ENCODE peak calls at places on chromosomes 6 and 20, in seven cellular contexts. C is HCT116, S is AG09319, R is lower lobe of right lung, W is coronary artery, N is B cell, E is tibial nerve. Q is an unnamed sample.

GRCh38 chr6:36241728-36242127 is 28.1 kb upstream of the PNPLA1 start:
- DNase-seq in R (no peak), E (no peak), S (no peak), C (no peak), W (no peak), N (no peak), Q (no peak)

GRCh38 chr6:2939315-2940009 is 31.9 kb downstream of the SERPINB6 start:
- DNase-seq in N (no peak), R (no peak), E (no peak), C (no peak), W (no peak), S (no peak), Q (no peak)

GRCh38 chr20:52454660-52455059 is 263.1 kb upstream of the ZFP64 start:
- DNase-seq in C (no peak), S (no peak), N (no peak), R (no peak), E (no peak), W (no peak), Q (no peak)

GRCh38 chr6:140134224-140134623 is 759.8 kb upstream of the CITED2 start:
- DNase-seq in W (no peak), S (no peak), C (no peak), E (no peak), R (no peak), N (no peak), Q (no peak)

GRCh38 chr6:41162687-41163418 is at the start of gene TREM2:
- DNase-seq in S (no peak), E (no peak), N (no peak), W (no peak), R (no peak), C (no peak), Q (no peak)

GRCh38 chr6:55918639-55919038 is 43.2 kb upstream of the BMP5 start:
- DNase-seq in C (no peak), N (no peak), R (no peak), S (no peak), E (no peak), W (no peak), Q (no peak)

GRCh38 chr6:92469429-92469828 is 949.9 kb downstream of the EPHA7 start:
- DNase-seq in N (no peak), S (no peak), W (no peak), R (no peak), E (no peak), C (no peak), Q (no peak)

GRCh38 chr6:3526962-3527796 is 70.3 kb upstream of the SLC22A23 start:
- DNase-seq in E (no peak), S (no peak), W (no peak), C (no peak), N (no peak), R (no peak), Q (no peak)

GRCh38 chr6:164887660-164888059 is 421.7 kb downstream of the C6orf118 start:
- DNase-seq in W (no peak), R (no peak), S (no peak), C (no peak), N (no peak), E (no peak), Q (no peak)

GRCh38 chr6:127053032-127053908 is 65.2 kb upstream of the RSPO3 start:
- DNase-seq in N (no peak), C (no peak), E (no peak), S (no peak), W (no peak), R (no peak), Q (no peak)

GRCh38 chr6:135180458-135181332 is at the start of gene MYB:
- DNase-seq in C (no peak), W (no peak), S (no peak), N (peak), E (no peak), R (peak), Q (peak)

GRCh38 chr6:1610497-1611321 is 994 bp downstream of the FOXC1 start:
- DNase-seq in C (no peak), W (no peak), N (peak), E (no peak), S (no peak), R (no peak), Q (peak)

GRCh38 chr20:49948809-49949507 is 12.8 kb downstream of the RNF114 start:
- DNase-seq in S (peak), N (no peak), E (no peak), C (no peak), R (no peak), W (no peak), Q (no peak)

GRCh38 chr20:61045876-61046585 is 206.0 kb upstream of the CDH4 start:
- DNase-seq in N (no peak), W (peak), C (no peak), E (no peak), R (no peak), S (no peak), Q (no peak)

GRCh38 chr20:14235355-14235754 is 102.1 kb downstream of the FLRT3 start:
- DNase-seq in N (no peak), R (no peak), W (no peak), C (no peak), E (no peak), S (peak), Q (no peak)

GRCh38 chr20:41509801-41510200 is 108.4 kb downstream of the CHD6 start:
- DNase-seq in S (no peak), R (no peak), N (no peak), W (no peak), E (no peak), C (no peak), Q (no peak)

GRCh38 chr20:61300741-61301140 is 48.7 kb downstream of the CDH4 start:
- DNase-seq in N (no peak), E (no peak), S (no peak), W (no peak), C (no peak), R (no peak), Q (no peak)

GRCh38 chr6:82767037-82767436 is 298.6 kb downstream of the UBE3D start:
- DNase-seq in S (no peak), E (no peak), R (no peak), C (no peak), N (no peak), W (no peak), Q (no peak)

GRCh38 chr6:56025785-56026184 is 150.4 kb upstream of the BMP5 start:
- DNase-seq in R (no peak), E (no peak), N (no peak), C (no peak), W (no peak), S (no peak), Q (no peak)

GRCh38 chr6:130978660-130979396 is 84.2 kb downstream of the EPB41L2 start:
- DNase-seq in E (no peak), S (no peak), N (no peak), W (no peak), R (no peak), C (no peak), Q (no peak)

GRCh38 chr20:60049601-60050000 is 91.4 kb downstream of the CDH26 start:
- DNase-seq in S (no peak), W (no peak), N (no peak), R (no peak), C (no peak), E (no peak), Q (no peak)

GRCh38 chr6:169970306-169970988 is 219.0 kb downstream of the ERMARD start:
- DNase-seq in C (no peak), N (no peak), E (no peak), W (no peak), R (no peak), S (no peak), Q (no peak)

GRCh38 chr6:30882764-30883475 is 1.4 kb upstream of the DDR1 start:
- DNase-seq in N (peak), S (no peak), R (peak), E (no peak), C (peak), W (no peak), Q (peak)

GRCh38 chr6:118296129-118296852 is 251.8 kb upstream of the PLN start:
- DNase-seq in C (no peak), N (no peak), E (no peak), S (no peak), W (no peak), R (no peak), Q (no peak)

GRCh38 chr6:156618600-156619205 is 158.5 kb upstream of the ARID1B start:
- DNase-seq in W (no peak), S (no peak), E (no peak), R (no peak), N (no peak), C (no peak), Q (no peak)

GRCh38 chr20:50992733-50993457 is 30.0 kb downstream of the KCNG1 start:
- DNase-seq in E (no peak), S (peak), W (no peak), C (peak), N (no peak), R (no peak), Q (peak)

GRCh38 chr20:50913976-50914375 is 17.3 kb downstream of the ADNP start:
- DNase-seq in C (no peak), E (no peak), S (no peak), W (no peak), R (no peak), N (no peak), Q (peak)

GRCh38 chr6:95280690-95281273 is 296.6 kb upstream of the MANEA start:
- DNase-seq in E (peak), W (no peak), C (peak), S (no peak), N (no peak), R (no peak), Q (no peak)

GRCh38 chr6:11710968-11711643 is 67.5 kb downstream of the ADTRP start:
- DNase-seq in E (no peak), R (no peak), N (no peak), S (no peak), C (no peak), W (no peak), Q (peak)

GRCh38 chr20:63693079-63693974 is 3.1 kb upstream of the TNFRSF6B start:
- DNase-seq in W (no peak), R (no peak), E (no peak), S (no peak), C (no peak), N (peak), Q (no peak)

GRCh38 chr20:760751-761417 is 7.4 kb downstream of the SLC52A3 start:
- DNase-seq in N (no peak), E (no peak), C (peak), W (no peak), R (peak), S (no peak), Q (peak)

GRCh38 chr6:6166064-6166463 is 154.4 kb downstream of the F13A1 start:
- DNase-seq in R (no peak), E (no peak), S (no peak), N (no peak), W (no peak), C (no peak), Q (no peak)

GRCh38 chr6:16334671-16335070 is 96.3 kb downstream of the GMPR start:
- DNase-seq in R (no peak), E (peak), N (no peak), C (no peak), S (peak), W (no peak), Q (no peak)

GRCh38 chr6:3205913-3206312 is 21.5 kb downstream of the TUBB2B start:
- DNase-seq in W (no peak), N (no peak), E (no peak), C (no peak), R (no peak), S (peak), Q (peak)

GRCh38 chr20:37524859-37525708 is 2.6 kb downstream of the BLCAP start:
- DNase-seq in W (no peak), E (no peak), S (no peak), N (no peak), C (no peak), R (no peak), Q (peak)

GRCh38 chr6:107634147-107635057 is 144.5 kb downstream of the SOBP start:
- DNase-seq in W (no peak), E (no peak), N (peak), S (no peak), C (no peak), R (no peak), Q (peak)

GRCh38 chr6:125444234-125444949 is 142.6 kb upstream of the HDDC2 start:
- DNase-seq in R (no peak), S (no peak), E (peak), C (no peak), W (peak), N (no peak), Q (no peak)

GRCh38 chr6:26420607-26421235 is 18.6 kb downstream of the BTN3A1 start:
- DNase-seq in N (peak), S (no peak), E (no peak), R (no peak), C (peak), W (no peak), Q (peak)

GRCh38 chr6:139680819-139681218 is 306.4 kb upstream of the CITED2 start:
- DNase-seq in W (no peak), N (no peak), C (no peak), R (no peak), E (no peak), S (no peak), Q (no peak)

DNA sequence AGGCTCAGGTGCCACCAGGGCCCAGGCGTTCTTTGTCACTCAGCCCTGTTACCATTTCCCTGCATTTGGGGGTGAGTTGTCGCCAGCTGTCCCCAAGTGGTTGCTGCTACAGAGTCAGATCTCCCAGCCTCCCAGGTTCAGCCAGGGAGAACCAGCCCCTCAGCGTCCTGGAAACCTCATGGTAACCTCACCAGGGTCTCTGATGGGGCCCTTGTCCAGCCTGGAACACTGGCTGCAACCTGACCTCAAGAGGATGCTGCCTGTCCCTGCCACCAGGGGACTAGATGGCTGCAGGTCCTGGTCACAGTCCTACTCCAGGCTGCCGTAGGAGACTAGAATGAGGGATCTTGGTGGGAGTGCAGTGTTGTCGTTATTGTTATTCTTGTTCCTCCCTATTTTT is 228.3 kb upstream of the PDE10A start:
- DNase-seq in W (peak), S (no peak), R (no peak), E (no peak), N (no peak), C (no peak), Q (no peak)
- TF ChIP-seq CTCF in W (no peak), S (no peak), R (no peak), E (no peak), N (no peak), C (no peak), Q (no peak)

GRCh38 chr6:122126894-122127293 is 272.6 kb upstream of the HSF2 start:
- DNase-seq in R (no peak), S (no peak), E (no peak), N (no peak), C (no peak), W (no peak), Q (no peak)

GRCh38 chr6:122130026-122130348 is 269.5 kb upstream of the HSF2 start:
- DNase-seq in N (no peak), E (no peak), S (no peak), W (no peak), R (no peak), C (no peak), Q (no peak)

GRCh38 chr6:122124908-122125307 is 274.5 kb upstream of the HSF2 start:
- DNase-seq in N (no peak), S (no peak), W (no peak), E (no peak), C (no peak), R (no peak), Q (no peak)

GRCh38 chr6:122128445-122128844 is 271.0 kb upstream of the HSF2 start:
- DNase-seq in E (no peak), R (no peak), S (no peak), W (no peak), N (no peak), C (no peak), Q (no peak)

DNA sequence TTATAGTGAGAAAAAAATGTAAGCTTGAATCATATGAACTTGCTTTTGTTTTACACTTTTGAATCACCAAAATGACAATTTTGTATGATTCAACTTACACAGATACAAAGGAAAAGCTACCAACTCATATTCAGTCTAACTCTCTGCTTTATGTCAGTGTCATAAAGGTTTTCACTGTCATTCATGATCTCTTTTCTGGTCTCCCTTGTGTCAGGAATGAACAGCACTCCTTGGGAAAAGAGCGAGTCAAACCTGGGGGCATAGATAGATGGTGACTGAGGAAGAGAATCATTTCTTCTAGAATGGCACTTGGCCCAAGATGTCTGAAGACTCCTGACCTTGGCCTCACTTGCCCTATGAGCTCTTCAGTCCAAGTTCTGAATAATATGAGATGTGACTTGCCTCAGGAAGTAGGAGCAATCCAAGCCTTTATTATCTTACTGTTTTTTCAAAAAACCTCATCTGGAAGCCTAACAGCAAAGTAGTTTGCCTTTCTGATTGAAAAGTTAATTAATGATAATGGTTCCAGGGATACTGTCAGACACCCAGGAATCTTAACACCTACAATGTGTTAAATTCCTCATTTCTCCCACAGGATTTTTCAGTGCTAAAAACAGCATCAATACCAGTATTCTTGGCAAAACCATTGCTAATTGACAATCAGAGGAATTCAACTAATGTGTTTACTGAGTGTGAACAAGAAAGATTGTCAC is 270.0 kb upstream of the HSF2 start:
- DNase-seq in C (no peak), N (no peak), R (no peak), W (no peak), S (no peak), E (no peak), Q (no peak)
- TF ChIP-seq CTCF in C (no peak), N (no peak), R (no peak), W (no peak), S (no peak), E (no peak), Q (no peak)

GRCh38 chr6:50093116-50093937 is 43.6 kb upstream of the DEFB112 start:
- DNase-seq in R (no peak), E (no peak), N (no peak), W (no peak), C (no peak), S (no peak), Q (no peak)
- TF ChIP-seq CTCF in R (no peak), E (no peak), N (no peak), W (no peak), C (no peak), S (no peak), Q (no peak)

GRCh38 chr6:90496191-90496590 is 90.7 kb downstream of the MAP3K7 start:
- DNase-seq in R (no peak), E (no peak), W (no peak), S (no peak), C (no peak), N (no peak), Q (no peak)

GRCh38 chr6:90496617-90497016 is 90.3 kb downstream of the MAP3K7 start:
- DNase-seq in C (no peak), N (no peak), E (no peak), R (no peak), W (no peak), S (no peak), Q (no peak)

GRCh38 chr6:90500458-90500857 is 86.4 kb downstream of the MAP3K7 start:
- DNase-seq in C (no peak), S (no peak), R (no peak), N (no peak), E (no peak), W (no peak), Q (no peak)

GRCh38 chr6:90495216-90495817 is 91.6 kb downstream of the MAP3K7 start:
- DNase-seq in W (no peak), N (no peak), E (no peak), C (no peak), R (no peak), S (no peak), Q (no peak)

GRCh38 chr6:90497411-90497810 is 89.5 kb downstream of the MAP3K7 start:
- DNase-seq in E (no peak), R (no peak), W (no peak), S (no peak), N (no peak), C (no peak), Q (no peak)
- TF ChIP-seq CTCF in E (no peak), R (no peak), W (no peak), S (no peak), N (no peak), C (no peak), Q (no peak)

GRCh38 chr6:33315753-33316602 is 1.6 kb downstream of the ZBTB22 start:
- DNase-seq in C (no peak), S (no peak), E (no peak), N (no peak), W (peak), R (no peak), Q (no peak)

GRCh38 chr6:33313709-33314514 is at the start of gene TAPBP:
- DNase-seq in E (peak), N (peak), R (peak), W (peak), C (no peak), S (no peak), Q (peak)

GRCh38 chr6:33314515-33314942 is 651 bp upstream of the TAPBP start:
- DNase-seq in W (peak), C (no peak), E (peak), R (peak), N (peak), S (no peak), Q (peak)

GRCh38 chr6:33316603-33317417 is 734 bp downstream of the ZBTB22 start:
- DNase-seq in S (no peak), W (peak), C (no peak), N (no peak), R (no peak), E (no peak), Q (no peak)

GRCh38 chr6:33314943-33315752 is 1.3 kb upstream of the TAPBP start:
- DNase-seq in S (no peak), C (no peak), E (no peak), N (no peak), W (peak), R (peak), Q (no peak)
- TF ChIP-seq CTCF in S (no peak), C (no peak), E (no peak), N (no peak), W (no peak), R (no peak), Q (no peak)

DNA sequence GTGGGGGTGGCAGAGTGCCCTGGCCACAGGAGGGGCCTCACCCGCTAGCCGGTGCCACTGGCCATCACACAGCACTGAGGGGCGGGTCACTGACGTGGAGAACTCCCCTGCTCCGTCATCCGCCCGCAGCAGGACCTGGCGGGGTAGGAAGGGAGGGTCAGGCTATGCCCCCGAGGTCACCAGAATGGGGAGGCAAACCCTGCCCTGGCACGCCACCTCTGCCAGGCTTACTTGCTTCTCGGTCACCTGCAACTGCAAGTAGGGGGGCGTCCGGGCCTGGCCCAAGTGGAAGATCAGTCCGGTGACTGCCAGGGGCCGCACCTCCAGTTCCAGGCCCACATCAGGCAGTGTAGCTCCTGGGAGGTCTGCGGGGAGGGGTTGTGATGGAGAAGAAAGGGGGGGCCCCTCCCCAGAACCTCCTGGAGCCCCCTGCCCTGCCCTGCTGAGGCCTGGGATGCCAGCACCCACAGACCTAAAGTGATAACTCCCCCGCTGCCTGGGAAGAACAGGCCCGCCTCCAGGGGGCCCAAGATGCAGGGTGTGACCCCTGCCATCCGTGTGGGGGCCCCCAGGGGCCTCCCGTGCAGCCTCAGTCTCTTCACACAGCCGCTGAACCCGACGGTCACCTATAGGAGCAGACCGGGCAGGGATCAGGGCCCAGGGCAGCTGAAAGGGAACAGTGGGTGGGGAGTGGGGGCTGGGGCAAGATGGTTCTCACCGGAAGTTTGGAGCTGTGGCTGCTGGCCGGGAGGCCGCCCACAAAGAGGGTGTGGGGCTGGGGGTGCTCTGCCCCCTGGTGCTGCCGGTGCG is 7.4 kb downstream of the ADRM1 start:
- DNase-seq in E (no peak), C (no peak), R (no peak), W (no peak), N (no peak), S (no peak), Q (no peak)
- TF ChIP-seq CTCF in E (no peak), C (no peak), R (no peak), W (no peak), N (no peak), S (no peak), Q (no peak)

Q was measured in activated CD8-positive, alpha-beta T cell treated with anti-CD3 and anti-CD28 coated beads for 36 hours.